ENCODE peak calls at places on chromosomes 2 and 18, in nine cellular contexts. Z is amniotic epithelial cell; G is naive thymus-derived CD4-positive, alpha-beta T cell; X is GM13977; S is ELF-1; K is fibroblast of the aortic adventitia; L is Karpas-422; A is activated gamma-delta T cell treated with Interleukin-2 at 50 U/mL for 16 hours; W is T-helper 2 cell. N is an unnamed sample.

GRCh38 chr2:74003494-74004211 is 18.9 kb downstream of the TET3 start:
- DNase-seq in K (peak; percentile 84), L (no peak), X (no peak), A (no peak), S (no peak), W (no peak), Z (no peak), G (no peak), N (peak; percentile 70)

GRCh38 chr2:239094727-239095266 is 246.9 kb downstream of the TWIST2 start:
- DNase-seq in A (no peak), X (no peak), L (no peak), Z (no peak), S (no peak), G (no peak), W (no peak), K (no peak), N (no peak)

GRCh38 chr2:123080331-123080730 is 944.8 kb upstream of the CNTNAP5 start:
- DNase-seq in S (no peak), G (no peak), K (no peak), W (no peak), A (no peak), L (no peak), Z (no peak), X (peak; percentile 9), N (peak; percentile 62)

GRCh38 chr2:27442282-27442980 is at the start of gene KRTCAP3:
- DNase-seq in W (peak; percentile 18), Z (no peak), K (no peak), X (peak; percentile 65), L (no peak), S (peak; percentile 83), A (peak; percentile 35), G (no peak), N (no peak)

GRCh38 chr2:226767056-226767813 is 32.4 kb downstream of the IRS1 start:
- DNase-seq in X (no peak), K (peak; percentile 73), G (no peak), L (no peak), S (no peak), Z (no peak), A (no peak), W (no peak), N (no peak)

GRCh38 chr2:135086222-135086621 is 34.1 kb downstream of the RAB3GAP1 start:
- DNase-seq in L (no peak), Z (no peak), W (no peak), K (no peak), A (no peak), X (no peak), S (no peak), G (no peak), N (no peak)

GRCh38 chr18:25648724-25649260 is 296.8 kb upstream of the ZNF521 start:
- DNase-seq in K (peak; percentile 2), L (no peak), W (no peak), A (no peak), S (no peak), Z (no peak), G (no peak), X (no peak), N (no peak)

GRCh38 chr2:68799138-68799537 is 64.5 kb downstream of the ARHGAP25 start:
- DNase-seq in S (peak; percentile 10), Z (no peak), A (no peak), X (no peak), L (no peak), G (no peak), W (no peak), K (no peak), N (no peak)

GRCh38 chr2:54396798-54397197 is 59.3 kb upstream of the SPTBN1 start:
- DNase-seq in A (no peak), X (no peak), Z (no peak), L (no peak), G (no peak), W (no peak), K (no peak), S (no peak), N (no peak)

GRCh38 chr2:72932045-72932444 is 14.7 kb downstream of the EMX1 start:
- DNase-seq in G (no peak), L (no peak), W (no peak), Z (no peak), S (no peak), A (no peak), X (no peak), K (peak; percentile 15), N (no peak)

GRCh38 chr2:147659051-147659450 is 185.8 kb upstream of the ACVR2A start:
- DNase-seq in W (no peak), L (no peak), S (no peak), Z (peak; percentile 32), X (no peak), A (no peak), K (no peak), G (no peak), N (no peak)